ENCODE peak calls at places on chromosomes 16 and 17, in five cellular contexts. U is omental fat pad; V is Karpas-422; T is stimulated activated CD4-positive, alpha-beta T cell treated with anti-CD3 and anti-CD28 coated beads, Interleukin-2, amount 100 ng/mL, for 48 hours; B is C1 segment of cervical spinal cord. K is an unnamed sample.

GRCh38 chr16:3503513-3503912 is 2.7 kb downstream of the CLUAP1 start:
- DNase-seq in U (no peak), V (no peak), T (no peak), B (no peak), K (peak)

GRCh38 chr16:49492090-49492801 is 118.6 kb downstream of the C16orf78 start:
- DNase-seq in U (no peak), V (peak), T (peak), B (no peak), K (peak)

GRCh38 chr17:75011788-75012319 is 616 bp upstream of the MRPL58 start:
- DNase-seq in U (no peak), V (no peak), T (no peak), B (peak), K (peak)

GRCh38 chr17:6110592-6110991 is 40.4 kb downstream of the WSCD1 start:
- DNase-seq in U (no peak), V (no peak), T (no peak), B (no peak), K (no peak)

GRCh38 chr16:11205065-11205699 is 50.8 kb downstream of the SOCS1 start:
- DNase-seq in U (no peak), V (no peak), T (no peak), B (no peak), K (no peak)

GRCh38 chr16:56113223-56113622 is 78.1 kb upstream of the GNAO1 start:
- DNase-seq in U (no peak), V (no peak), T (no peak), B (no peak), K (no peak)

GRCh38 chr16:16992986-16993783 is 477.6 kb downstream of the XYLT1 start:
- DNase-seq in U (no peak), V (no peak), T (no peak), B (no peak), K (no peak)

GRCh38 chr17:48102700-48103378 is 1.6 kb upstream of the CBX1 start:
- DNase-seq in U (no peak), V (peak), T (peak), B (no peak), K (no peak)

GRCh38 chr16:85613609-85614337 is 651 bp downstream of the GSE1 start:
- DNase-seq in U (no peak), V (no peak), T (no peak), B (no peak), K (peak)

GRCh38 chr16:56608876-56609462 is 585 bp downstream of the MT2A start:
- DNase-seq in U (no peak), V (peak), T (no peak), B (no peak), K (no peak)

GRCh38 chr17:38605852-38606645 is at the start of gene SRCIN1:
- DNase-seq in U (no peak), V (peak), T (peak), B (peak), K (peak)

GRCh38 chr17:8117980-8118768 is at the start of gene ALOXE3:
- DNase-seq in U (no peak), V (no peak), T (no peak), B (no peak), K (peak)